ENCODE peak calls at places on chromosomes 4 and X, in four cellular contexts. One of them, this sample, is unnamed.

GRCh38 chr4:138398297-138398696 is 156.1 kb upstream of the SLC7A11 start:
- DNase-seq in colonic mucosa: no peak
- DNase-seq in IMR-90: no peak
- DNase-seq in endodermal cell: peak; percentile 83
- DNase-seq in this sample: no peak

GRCh38 chr4:47882228-47882627 is 32.2 kb downstream of the NFXL1 start:
- DNase-seq in colonic mucosa: no peak
- DNase-seq in IMR-90: peak; percentile 33
- DNase-seq in endodermal cell: no peak
- DNase-seq in this sample: no peak

GRCh38 chr4:156495109-156495508 is 476.5 kb downstream of the PDGFC start:
- DNase-seq in colonic mucosa: no peak
- DNase-seq in IMR-90: no peak
- DNase-seq in endodermal cell: no peak
- DNase-seq in this sample: no peak

GRCh38 chr4:3007724-3008123 is 44.4 kb downstream of the GRK4 start:
- DNase-seq in colonic mucosa: no peak
- DNase-seq in IMR-90: no peak
- DNase-seq in endodermal cell: no peak
- DNase-seq in this sample: no peak

GRCh38 chrX:121349263-121349662 is 301.9 kb downstream of the GLUD2 start:
- DNase-seq in colonic mucosa: no peak
- DNase-seq in IMR-90: no peak
- DNase-seq in endodermal cell: no peak
- DNase-seq in this sample: no peak

GRCh38 chrX:20067709-20068315 is 48.9 kb downstream of the MAP7D2 start:
- DNase-seq in colonic mucosa: peak; percentile 47
- DNase-seq in IMR-90: peak; percentile 88
- DNase-seq in endodermal cell: peak; percentile 57
- DNase-seq in this sample: peak; percentile 67

GRCh38 chrX:39854772-39855747 is 242.7 kb downstream of the BCOR start:
- DNase-seq in colonic mucosa: no peak
- DNase-seq in IMR-90: no peak
- DNase-seq in endodermal cell: no peak
- DNase-seq in this sample: no peak

GRCh38 chr4:78220283-78220682 is 163.2 kb downstream of the FRAS1 start:
- DNase-seq in colonic mucosa: no peak
- DNase-seq in IMR-90: no peak
- DNase-seq in endodermal cell: no peak
- DNase-seq in this sample: peak; percentile 85

GRCh38 chrX:78106651-78106986 is 2.6 kb downstream of the PGK1 start:
- DNase-seq in colonic mucosa: no peak
- DNase-seq in IMR-90: no peak
- DNase-seq in endodermal cell: no peak
- DNase-seq in this sample: no peak

GRCh38 chrX:111875881-111876280 is at the start of gene TRPC5OS:
- DNase-seq in colonic mucosa: no peak
- DNase-seq in IMR-90: no peak
- DNase-seq in endodermal cell: no peak
- DNase-seq in this sample: no peak

GRCh38 chr4:116400480-116400879 is 684.9 kb downstream of the TRAM1L1 start:
- DNase-seq in colonic mucosa: no peak
- DNase-seq in IMR-90: no peak
- DNase-seq in endodermal cell: no peak
- DNase-seq in this sample: peak; percentile 29

GRCh38 chr4:6658635-6659075 is 18.2 kb downstream of the MRFAP1 start:
- DNase-seq in colonic mucosa: no peak
- DNase-seq in IMR-90: peak; percentile 28
- DNase-seq in endodermal cell: peak; percentile 80
- DNase-seq in this sample: no peak

GRCh38 chrX:24241822-24242648 is 71.8 kb downstream of the SUPT20HL2 start:
- DNase-seq in colonic mucosa: no peak
- DNase-seq in IMR-90: peak; percentile 39
- DNase-seq in endodermal cell: peak; percentile 52
- DNase-seq in this sample: no peak

GRCh38 chrX:31233941-31234496 is 162.2 kb upstream of the FTHL17 start:
- DNase-seq in colonic mucosa: no peak
- DNase-seq in IMR-90: no peak
- DNase-seq in endodermal cell: peak; percentile 72
- DNase-seq in this sample: no peak

GRCh38 chr4:121690001-121690400 is 6.8 kb downstream of the ANXA5 start:
- DNase-seq in colonic mucosa: no peak
- DNase-seq in IMR-90: peak; percentile 86
- DNase-seq in endodermal cell: no peak
- DNase-seq in this sample: peak; percentile 31

GRCh38 chr4:30181918-30182317 is 538.3 kb upstream of the PCDH7 start:
- DNase-seq in colonic mucosa: no peak
- DNase-seq in IMR-90: no peak
- DNase-seq in endodermal cell: no peak
- DNase-seq in this sample: no peak

GRCh38 chrX:1416965-1417760 is 25.2 kb upstream of the SLC25A6 start:
- DNase-seq in colonic mucosa: no peak
- DNase-seq in IMR-90: no peak
- DNase-seq in endodermal cell: no peak
- DNase-seq in this sample: no peak

GRCh38 chr4:131248314-131248713 is 1900.8 kb upstream of the PCDH10 start:
- DNase-seq in colonic mucosa: no peak
- DNase-seq in IMR-90: no peak
- DNase-seq in endodermal cell: no peak
- DNase-seq in this sample: no peak

GRCh38 chrX:133215747-133216146 is 2.4 kb downstream of the TFDP3 start:
- DNase-seq in colonic mucosa: peak; percentile 27
- DNase-seq in IMR-90: peak; percentile 2
- DNase-seq in endodermal cell: peak; percentile 64
- DNase-seq in this sample: no peak

GRCh38 chr4:169369634-169370033 is 98.9 kb upstream of the SH3RF1 start:
- DNase-seq in colonic mucosa: no peak
- DNase-seq in IMR-90: no peak
- DNase-seq in endodermal cell: no peak
- DNase-seq in this sample: no peak
- TF ChIP-seq CTCF in colonic mucosa: no peak
- TF ChIP-seq CTCF in IMR-90: no peak
- TF ChIP-seq CTCF in endodermal cell: no peak
- TF ChIP-seq CTCF in this sample: peak; percentile 21

GRCh38 chr4:14254252-14254651 is 626.7 kb upstream of the BOD1L1 start:
- DNase-seq in colonic mucosa: peak; percentile 17
- DNase-seq in IMR-90: peak; percentile 6
- DNase-seq in endodermal cell: peak; percentile 86
- DNase-seq in this sample: no peak
- H3K27ac ChIP-seq in colonic mucosa: no peak overlapping the region
- H3K27ac ChIP-seq in IMR-90: no peak overlapping the region
- H3K27ac ChIP-seq in endodermal cell: no peak overlapping the region
- H3K27ac ChIP-seq in this sample: no peak overlapping the region

GRCh38 chr4:25859429-25860148 is 3.2 kb downstream of the SEL1L3 start:
- DNase-seq in colonic mucosa: no peak
- DNase-seq in IMR-90: no peak
- DNase-seq in endodermal cell: no peak
- DNase-seq in this sample: no peak

GRCh38 chr4:25857851-25858400 is 4.9 kb downstream of the SEL1L3 start:
- DNase-seq in colonic mucosa: no peak
- DNase-seq in IMR-90: no peak
- DNase-seq in endodermal cell: no peak
- DNase-seq in this sample: no peak

GRCh38 chr4:25857403-25857802 is 5.4 kb downstream of the SEL1L3 start:
- DNase-seq in colonic mucosa: no peak
- DNase-seq in IMR-90: no peak
- DNase-seq in endodermal cell: no peak
- DNase-seq in this sample: no peak

GRCh38 chr4:25860586-25861421 is 2.0 kb downstream of the SEL1L3 start:
- DNase-seq in colonic mucosa: peak; percentile 34
- DNase-seq in IMR-90: peak; percentile 42
- DNase-seq in endodermal cell: no peak
- DNase-seq in this sample: peak; percentile 33

DNA sequence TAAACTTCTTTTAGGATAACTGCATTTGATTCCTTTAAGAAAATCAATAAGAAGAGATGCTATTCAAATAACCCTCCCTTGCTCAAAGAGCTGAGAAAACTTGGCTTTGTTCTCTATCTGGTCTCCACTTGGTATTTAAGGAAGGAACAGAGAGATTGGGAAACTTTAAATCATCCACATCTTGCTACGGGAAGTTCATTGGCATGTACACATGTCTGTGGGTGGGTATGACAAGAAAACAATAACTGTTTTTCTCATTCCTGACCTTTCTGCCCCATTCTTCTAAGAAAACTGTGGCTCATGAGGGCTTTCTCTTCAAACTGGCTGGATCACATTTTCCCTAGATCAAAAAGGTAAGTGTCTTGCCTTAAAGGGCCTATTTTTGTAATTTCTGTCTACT is 6.0 kb downstream of the SEL1L3 start:
- DNase-seq in colonic mucosa: no peak
- DNase-seq in IMR-90: no peak
- DNase-seq in endodermal cell: no peak
- DNase-seq in this sample: no peak
- H3K4me1 ChIP-seq in colonic mucosa: peaks cover 22% of the 10 kb centered on the region
- H3K4me1 ChIP-seq in IMR-90: peaks cover 13% of the 10 kb centered on the region
- H3K4me1 ChIP-seq in endodermal cell: no peaks in the 10 kb centered on the region
- H3K4me1 ChIP-seq in this sample: peaks cover 14% of the 10 kb centered on the region

GRCh38 chr4:126479709-126480108 is 1153.0 kb upstream of the INTU start:
- DNase-seq in colonic mucosa: no peak
- DNase-seq in IMR-90: no peak
- DNase-seq in endodermal cell: peak; percentile 75
- DNase-seq in this sample: no peak
- TF ChIP-seq CTCF in colonic mucosa: no peak
- TF ChIP-seq CTCF in IMR-90: no peak
- TF ChIP-seq CTCF in endodermal cell: peak; percentile 69
- TF ChIP-seq CTCF in this sample: no peak